ENCODE peak calls at places on chromosomes 4 and X, in eight cellular contexts. O is ovary, R is PC-9, M is left lung, W is IMR-90, L is spleen, G is cardiac muscle cell, D is pancreas. B is an unnamed sample.

GRCh38 chr4:102180080-102180479 is 165.2 kb downstream of the SLC39A8 start:
- DNase-seq in O (no peak), R (no peak), M (no peak), W (no peak), L (no peak), G (peak; percentile 21), D (no peak), B (no peak)

GRCh38 chr4:98631506-98631905 is 26.9 kb downstream of the TSPAN5 start:
- DNase-seq in O (no peak), R (no peak), M (no peak), W (no peak), L (no peak), G (no peak), D (no peak), B (no peak)

GRCh38 chr4:76764251-76764650 is 133.7 kb downstream of the SOWAHB start:
- DNase-seq in O (no peak), R (no peak), M (no peak), W (peak; percentile 82), L (no peak), G (peak; percentile 78), D (no peak), B (no peak)

GRCh38 chr4:3877236-3877635 is 111.1 kb downstream of the ADRA2C start:
- DNase-seq in O (no peak), R (no peak), M (no peak), W (no peak), L (no peak), G (no peak), D (no peak), B (no peak)

GRCh38 chr4:187128226-187128625 is 404.6 kb upstream of the FAT1 start:
- DNase-seq in O (no peak), R (no peak), M (no peak), W (peak; percentile 41), L (no peak), G (no peak), D (no peak), B (no peak)

GRCh38 chr4:110184124-110184790 is 14.2 kb downstream of the ELOVL6 start:
- DNase-seq in O (no peak), R (no peak), M (no peak), W (no peak), L (no peak), G (peak; percentile 34), D (no peak), B (no peak)

GRCh38 chr4:24475756-24476155 is 108.6 kb downstream of the DHX15 start:
- DNase-seq in O (no peak), R (no peak), M (no peak), W (no peak), L (no peak), G (no peak), D (no peak), B (no peak)

GRCh38 chr4:4524364-4524763 is 17.5 kb downstream of the STX18 start:
- DNase-seq in O (no peak), R (no peak), M (no peak), W (peak; percentile 11), L (peak; percentile 84), G (no peak), D (no peak), B (no peak)

GRCh38 chrX:20397587-20397986 is 130.9 kb upstream of the RPS6KA3 start:
- DNase-seq in O (no peak), R (no peak), M (no peak), W (no peak), L (no peak), G (no peak), D (no peak), B (no peak)

GRCh38 chrX:34656467-34656841 is 631 bp downstream of the TMEM47 start:
- DNase-seq in O (peak; percentile 23), R (no peak), M (peak; percentile 58), W (no peak), L (no peak), G (no peak), D (peak; percentile 53), B (no peak)

GRCh38 chrX:2385224-2385623 is 115.6 kb downstream of the DHRSX start:
- DNase-seq in O (no peak), R (no peak), M (no peak), W (peak; percentile 88), L (no peak), G (peak; percentile 77), D (no peak), B (no peak)

GRCh38 chrX:23435108-23435507 is 100.5 kb downstream of the PTCHD1 start:
- DNase-seq in O (no peak), R (no peak), M (no peak), W (no peak), L (no peak), G (peak; percentile 2), D (no peak), B (no peak)

GRCh38 chr4:3369781-3370660 is 71.7 kb upstream of the HGFAC start:
- DNase-seq in O (peak; percentile 54), R (no peak), M (peak; percentile 50), W (peak; percentile 94), L (no peak), G (peak; percentile 87), D (no peak), B (peak; percentile 26)

GRCh38 chr4:162523171-162523570 is 359.4 kb upstream of the FSTL5 start:
- DNase-seq in O (no peak), R (no peak), M (no peak), W (no peak), L (no peak), G (no peak), D (no peak), B (no peak)

GRCh38 chr4:81724925-81725329 is 253.2 kb upstream of the RASGEF1B start:
- DNase-seq in O (no peak), R (no peak), M (no peak), W (no peak), L (peak; percentile 76), G (peak; percentile 18), D (peak; percentile 28), B (no peak)

GRCh38 chrX:38327775-38328081 is 419 bp upstream of the RPGR start:
- DNase-seq in O (no peak), R (no peak), M (no peak), W (no peak), L (no peak), G (no peak), D (no peak), B (no peak)
- H3K4me3 ChIP-seq in O (peak overlapping the region; percentile 62), R (no peak overlapping the region), M (peak overlapping the region; percentile 55), W (peak overlapping the region; percentile 27), L (peak overlapping the region; percentile 64), G (no peak overlapping the region), D (no peak overlapping the region), B (peak overlapping the region; percentile 98)

DNA sequence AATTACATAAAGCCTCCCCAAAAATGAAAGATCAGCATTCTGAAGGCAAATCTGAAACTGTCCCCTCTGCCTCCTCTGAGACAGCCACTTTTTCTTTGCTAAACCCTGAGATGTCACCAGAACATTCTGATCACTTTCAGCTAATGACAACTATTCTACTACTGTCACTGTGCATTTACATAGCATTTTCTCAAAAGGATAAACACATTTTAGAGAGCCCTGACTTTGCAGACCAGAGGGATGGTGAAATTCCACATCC is 72.1 kb downstream of the GATB start:
- DNase-seq in O (no peak), R (no peak), M (no peak), W (no peak), L (no peak), G (no peak), D (no peak), B (no peak)
- H3K4me1 ChIP-seq in O (peaks cover 2% of the 10 kb centered on the region), R (no peaks in the 10 kb centered on the region), M (peaks cover 9% of the 10 kb centered on the region), W (peaks cover 38% of the 10 kb centered on the region), L (peaks cover 24% of the 10 kb centered on the region), G (peaks cover 71% of the 10 kb centered on the region), D (no peaks in the 10 kb centered on the region), B (peaks cover 22% of the 10 kb centered on the region)

DNA sequence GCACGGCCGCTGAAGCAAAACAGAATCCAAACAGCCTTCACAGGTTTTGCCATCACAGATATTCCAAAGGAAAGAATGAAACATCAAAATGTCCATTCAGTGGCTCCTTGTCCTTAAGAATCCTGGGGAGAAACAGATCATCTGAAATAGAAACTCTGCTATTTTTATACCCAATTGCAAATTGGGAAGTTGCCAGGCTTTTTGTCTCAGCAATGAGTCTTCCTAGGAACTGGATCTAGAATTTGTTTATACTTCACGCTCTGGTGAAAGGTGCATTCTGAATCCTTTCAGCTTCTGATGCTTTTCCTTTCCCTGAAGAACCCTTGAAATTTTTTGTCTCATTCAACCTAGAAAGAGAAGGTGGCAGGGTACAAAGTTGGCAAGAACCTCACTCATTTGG is 218.9 kb downstream of the FBXW7 start:
- DNase-seq in O (no peak), R (no peak), M (no peak), W (peak; percentile 71), L (no peak), G (peak; percentile 4), D (no peak), B (no peak)
- H3K4me3 ChIP-seq in O (no peak overlapping the region), R (no peak overlapping the region), M (no peak overlapping the region), W (no peak overlapping the region), L (no peak overlapping the region), G (no peak overlapping the region), D (no peak overlapping the region), B (no peak overlapping the region)

DNA sequence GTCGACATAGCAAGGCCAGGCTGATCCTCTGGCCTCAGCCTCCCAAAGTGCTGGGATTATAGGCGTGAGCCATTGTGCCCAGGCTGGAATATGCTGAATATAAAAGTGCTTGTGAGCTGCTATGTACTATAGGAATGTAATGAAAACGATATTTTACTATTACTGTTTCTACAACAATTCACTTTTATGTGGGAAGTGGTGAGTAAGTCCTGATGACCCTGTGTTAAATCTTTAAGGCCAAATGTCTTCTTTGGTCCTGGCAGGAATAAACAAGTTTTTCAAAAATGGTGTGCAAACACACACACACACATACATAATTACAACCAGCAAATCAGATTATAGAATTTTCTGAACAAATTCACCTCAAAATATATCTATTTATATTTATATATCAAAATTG is 18.1 kb downstream of the SMIM14 start:
- DNase-seq in O (no peak), R (no peak), M (no peak), W (peak; percentile 19), L (no peak), G (peak; percentile 21), D (no peak), B (no peak)
- H3K4me1 ChIP-seq in O (peaks cover 11% of the 10 kb centered on the region), R (peaks cover 30% of the 10 kb centered on the region), M (no peaks in the 10 kb centered on the region), W (peaks cover 8% of the 10 kb centered on the region), L (peaks cover 67% of the 10 kb centered on the region), G (no peaks in the 10 kb centered on the region), D (peaks cover 24% of the 10 kb centered on the region), B (peaks cover 13% of the 10 kb centered on the region)